ENCODE peak calls at places on chromosome 1, in ten cellular contexts. One of them, this sample, is unnamed. For H3K4me1 and H3K36me3, the result is how much of the 10 kb centered on the place peaks cover.

GRCh38 chr1:59605184-59605583 is 209.6 kb upstream of the HOOK1 start:
- DNase-seq in CD8-positive, alpha-beta memory T cell: no peak
- DNase-seq in lung: no peak
- DNase-seq in upper lobe of right lung: no peak
- DNase-seq in hepatocyte: no peak
- DNase-seq in endodermal cell: no peak
- DNase-seq in mesendoderm: no peak
- DNase-seq in thoracic aorta: no peak
- DNase-seq in transverse colon: no peak
- DNase-seq in HCT116: no peak
- DNase-seq in this sample: no peak

GRCh38 chr1:210586785-210587184 is 258.1 kb downstream of the HHAT start:
- DNase-seq in CD8-positive, alpha-beta memory T cell: no peak
- DNase-seq in lung: no peak
- DNase-seq in upper lobe of right lung: no peak
- DNase-seq in hepatocyte: no peak
- DNase-seq in endodermal cell: no peak
- DNase-seq in mesendoderm: no peak
- DNase-seq in thoracic aorta: no peak
- DNase-seq in transverse colon: no peak
- DNase-seq in HCT116: no peak
- DNase-seq in this sample: no peak

GRCh38 chr1:227947678-227948492 is at the start of gene WNT9A:
- DNase-seq in CD8-positive, alpha-beta memory T cell: no peak
- DNase-seq in lung: no peak
- DNase-seq in upper lobe of right lung: peak
- DNase-seq in hepatocyte: peak
- DNase-seq in endodermal cell: peak
- DNase-seq in mesendoderm: peak
- DNase-seq in thoracic aorta: no peak
- DNase-seq in transverse colon: peak
- DNase-seq in HCT116: no peak
- DNase-seq in this sample: no peak

GRCh38 chr1:1244192-1244811 is 2.2 kb downstream of the C1QTNF12 start:
- DNase-seq in CD8-positive, alpha-beta memory T cell: no peak
- DNase-seq in lung: no peak
- DNase-seq in upper lobe of right lung: no peak
- DNase-seq in hepatocyte: peak
- DNase-seq in endodermal cell: no peak
- DNase-seq in mesendoderm: no peak
- DNase-seq in thoracic aorta: no peak
- DNase-seq in transverse colon: peak
- DNase-seq in HCT116: no peak
- DNase-seq in this sample: no peak

GRCh38 chr1:205979301-205979700 is 23.9 kb downstream of the RAB7B start:
- DNase-seq in CD8-positive, alpha-beta memory T cell: no peak
- DNase-seq in lung: no peak
- DNase-seq in upper lobe of right lung: peak
- DNase-seq in hepatocyte: no peak
- DNase-seq in endodermal cell: no peak
- DNase-seq in mesendoderm: no peak
- DNase-seq in thoracic aorta: no peak
- DNase-seq in transverse colon: no peak
- DNase-seq in HCT116: no peak
- DNase-seq in this sample: no peak

GRCh38 chr1:156816561-156817328 is at the start of gene SH2D2A:
- DNase-seq in CD8-positive, alpha-beta memory T cell: peak
- DNase-seq in lung: peak
- DNase-seq in upper lobe of right lung: peak
- DNase-seq in hepatocyte: no peak
- DNase-seq in endodermal cell: no peak
- DNase-seq in mesendoderm: peak
- DNase-seq in thoracic aorta: no peak
- DNase-seq in transverse colon: peak
- DNase-seq in HCT116: no peak
- DNase-seq in this sample: peak

GRCh38 chr1:12128120-12128519 is 38.7 kb upstream of the TNFRSF1B start:
- DNase-seq in CD8-positive, alpha-beta memory T cell: no peak
- DNase-seq in lung: no peak
- DNase-seq in upper lobe of right lung: no peak
- DNase-seq in hepatocyte: no peak
- DNase-seq in endodermal cell: no peak
- DNase-seq in mesendoderm: no peak
- DNase-seq in thoracic aorta: no peak
- DNase-seq in transverse colon: no peak
- DNase-seq in HCT116: no peak
- DNase-seq in this sample: no peak

GRCh38 chr1:41566274-41566885 is 81.9 kb upstream of the EDN2 start:
- DNase-seq in CD8-positive, alpha-beta memory T cell: no peak
- DNase-seq in lung: no peak
- DNase-seq in upper lobe of right lung: peak
- DNase-seq in hepatocyte: no peak
- DNase-seq in endodermal cell: peak
- DNase-seq in mesendoderm: no peak
- DNase-seq in thoracic aorta: no peak
- DNase-seq in transverse colon: no peak
- DNase-seq in HCT116: no peak
- DNase-seq in this sample: no peak

GRCh38 chr1:240293706-240294105 is 202.0 kb downstream of the FMN2 start:
- DNase-seq in CD8-positive, alpha-beta memory T cell: no peak
- DNase-seq in lung: no peak
- DNase-seq in upper lobe of right lung: no peak
- DNase-seq in hepatocyte: no peak
- DNase-seq in endodermal cell: no peak
- DNase-seq in mesendoderm: no peak
- DNase-seq in thoracic aorta: no peak
- DNase-seq in transverse colon: no peak
- DNase-seq in HCT116: no peak
- DNase-seq in this sample: no peak

GRCh38 chr1:85093644-85094043 is 45.3 kb upstream of the MCOLN3 start:
- DNase-seq in CD8-positive, alpha-beta memory T cell: no peak
- DNase-seq in lung: no peak
- DNase-seq in upper lobe of right lung: no peak
- DNase-seq in hepatocyte: no peak
- DNase-seq in endodermal cell: no peak
- DNase-seq in mesendoderm: no peak
- DNase-seq in thoracic aorta: no peak
- DNase-seq in transverse colon: peak
- DNase-seq in HCT116: no peak
- DNase-seq in this sample: no peak

GRCh38 chr1:185965870-185966269 is 231.7 kb downstream of the HMCN1 start:
- DNase-seq in CD8-positive, alpha-beta memory T cell: no peak
- DNase-seq in lung: no peak
- DNase-seq in upper lobe of right lung: no peak
- DNase-seq in hepatocyte: no peak
- DNase-seq in endodermal cell: no peak
- DNase-seq in mesendoderm: no peak
- DNase-seq in thoracic aorta: no peak
- DNase-seq in transverse colon: no peak
- DNase-seq in HCT116: no peak
- DNase-seq in this sample: no peak

GRCh38 chr1:115230281-115230680 is 107.8 kb downstream of the NGF start:
- DNase-seq in CD8-positive, alpha-beta memory T cell: no peak
- DNase-seq in lung: no peak
- DNase-seq in upper lobe of right lung: no peak
- DNase-seq in hepatocyte: no peak
- DNase-seq in endodermal cell: no peak
- DNase-seq in mesendoderm: no peak
- DNase-seq in thoracic aorta: no peak
- DNase-seq in transverse colon: no peak
- DNase-seq in HCT116: no peak
- DNase-seq in this sample: no peak

GRCh38 chr1:10651793-10652192 is 144.7 kb downstream of the CASZ1 start:
- DNase-seq in CD8-positive, alpha-beta memory T cell: no peak
- DNase-seq in lung: peak
- DNase-seq in upper lobe of right lung: peak
- DNase-seq in hepatocyte: no peak
- DNase-seq in endodermal cell: peak
- DNase-seq in mesendoderm: peak
- DNase-seq in thoracic aorta: no peak
- DNase-seq in transverse colon: no peak
- DNase-seq in HCT116: no peak
- DNase-seq in this sample: no peak

GRCh38 chr1:10648689-10649483 is 147.6 kb downstream of the CASZ1 start:
- DNase-seq in CD8-positive, alpha-beta memory T cell: no peak
- DNase-seq in lung: no peak
- DNase-seq in upper lobe of right lung: no peak
- DNase-seq in hepatocyte: no peak
- DNase-seq in endodermal cell: peak
- DNase-seq in mesendoderm: peak
- DNase-seq in thoracic aorta: no peak
- DNase-seq in transverse colon: no peak
- DNase-seq in HCT116: no peak
- DNase-seq in this sample: no peak

GRCh38 chr1:10649484-10650201 is 146.8 kb downstream of the CASZ1 start:
- DNase-seq in CD8-positive, alpha-beta memory T cell: no peak
- DNase-seq in lung: no peak
- DNase-seq in upper lobe of right lung: no peak
- DNase-seq in hepatocyte: no peak
- DNase-seq in endodermal cell: peak
- DNase-seq in mesendoderm: peak
- DNase-seq in thoracic aorta: no peak
- DNase-seq in transverse colon: no peak
- DNase-seq in HCT116: no peak
- DNase-seq in this sample: no peak

GRCh38 chr1:10651377-10651776 is 145.1 kb downstream of the CASZ1 start:
- DNase-seq in CD8-positive, alpha-beta memory T cell: no peak
- DNase-seq in lung: peak
- DNase-seq in upper lobe of right lung: peak
- DNase-seq in hepatocyte: no peak
- DNase-seq in endodermal cell: peak
- DNase-seq in mesendoderm: peak
- DNase-seq in thoracic aorta: no peak
- DNase-seq in transverse colon: no peak
- DNase-seq in HCT116: no peak
- DNase-seq in this sample: no peak

DNA sequence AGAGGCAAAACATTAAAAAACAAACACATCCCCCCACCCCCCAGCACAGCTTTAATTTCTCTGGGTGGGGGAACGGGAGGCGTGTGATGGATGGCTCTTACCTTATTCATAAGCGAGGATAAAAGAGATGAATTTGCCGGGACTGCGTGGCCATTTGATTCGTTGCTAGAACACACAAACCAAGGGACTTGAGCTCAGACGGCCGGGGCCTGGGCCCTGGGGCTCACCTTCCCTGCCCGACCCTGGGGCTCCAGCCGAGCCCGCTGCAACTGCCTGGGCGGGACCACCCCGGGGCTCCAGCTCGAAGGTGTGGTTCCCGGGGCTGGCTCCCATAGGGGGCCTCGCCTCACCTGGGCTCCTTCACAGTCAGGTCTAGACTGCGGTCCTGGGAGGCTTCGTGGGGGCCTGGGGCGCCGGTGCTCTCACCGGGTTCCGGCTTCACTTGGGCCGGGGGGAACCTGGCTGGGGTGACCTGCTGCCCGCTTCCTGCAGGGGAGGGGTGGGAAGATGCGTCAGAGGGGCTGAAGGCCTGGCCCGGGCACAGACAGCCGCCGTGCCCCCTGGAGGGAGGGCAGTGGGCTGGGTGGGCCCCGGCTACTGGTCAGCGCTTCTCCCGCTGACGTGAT is 145.7 kb downstream of the CASZ1 start:
- DNase-seq in CD8-positive, alpha-beta memory T cell: no peak
- DNase-seq in lung: no peak
- DNase-seq in upper lobe of right lung: no peak
- DNase-seq in hepatocyte: no peak
- DNase-seq in endodermal cell: no peak
- DNase-seq in mesendoderm: no peak
- DNase-seq in thoracic aorta: no peak
- DNase-seq in transverse colon: no peak
- DNase-seq in HCT116: no peak
- DNase-seq in this sample: no peak
- H3K4me1 ChIP-seq in CD8-positive, alpha-beta memory T cell: under half
- H3K4me1 ChIP-seq in lung: under half
- H3K4me1 ChIP-seq in upper lobe of right lung: under half
- H3K4me1 ChIP-seq in hepatocyte: under half
- H3K4me1 ChIP-seq in endodermal cell: under half
- H3K4me1 ChIP-seq in mesendoderm: under half
- H3K4me1 ChIP-seq in thoracic aorta: under half
- H3K4me1 ChIP-seq in transverse colon: under half
- H3K4me1 ChIP-seq in HCT116: under half
- H3K4me1 ChIP-seq in this sample: under half

GRCh38 chr1:44802306-44803061 is 2.3 kb downstream of the PLK3 start:
- DNase-seq in CD8-positive, alpha-beta memory T cell: no peak
- DNase-seq in lung: no peak
- DNase-seq in upper lobe of right lung: peak
- DNase-seq in hepatocyte: peak
- DNase-seq in endodermal cell: peak
- DNase-seq in mesendoderm: no peak
- DNase-seq in thoracic aorta: no peak
- DNase-seq in transverse colon: no peak
- DNase-seq in HCT116: no peak
- DNase-seq in this sample: no peak
- H3K4me3 ChIP-seq in CD8-positive, alpha-beta memory T cell: peak
- H3K4me3 ChIP-seq in lung: peak
- H3K4me3 ChIP-seq in upper lobe of right lung: peak
- H3K4me3 ChIP-seq in hepatocyte: no peak
- H3K4me3 ChIP-seq in endodermal cell: peak
- H3K4me3 ChIP-seq in mesendoderm: no peak
- H3K4me3 ChIP-seq in thoracic aorta: peak
- H3K4me3 ChIP-seq in transverse colon: peak
- H3K4me3 ChIP-seq in HCT116: peak
- H3K4me3 ChIP-seq in this sample: peak

GRCh38 chr1:235995511-235995910 is 69.4 kb downstream of the NID1 start:
- DNase-seq in CD8-positive, alpha-beta memory T cell: no peak
- DNase-seq in lung: no peak
- DNase-seq in upper lobe of right lung: no peak
- DNase-seq in hepatocyte: no peak
- DNase-seq in endodermal cell: no peak
- DNase-seq in mesendoderm: no peak
- DNase-seq in thoracic aorta: no peak
- DNase-seq in transverse colon: no peak
- DNase-seq in HCT116: no peak
- DNase-seq in this sample: no peak
- H3K36me3 ChIP-seq in CD8-positive, alpha-beta memory T cell: under half
- H3K36me3 ChIP-seq in lung: under half
- H3K36me3 ChIP-seq in upper lobe of right lung: under half
- H3K36me3 ChIP-seq in hepatocyte: under half
- H3K36me3 ChIP-seq in endodermal cell: under half
- H3K36me3 ChIP-seq in mesendoderm: under half
- H3K36me3 ChIP-seq in thoracic aorta: under half
- H3K36me3 ChIP-seq in transverse colon: under half
- H3K36me3 ChIP-seq in HCT116: under half
- H3K36me3 ChIP-seq in this sample: under half

DNA sequence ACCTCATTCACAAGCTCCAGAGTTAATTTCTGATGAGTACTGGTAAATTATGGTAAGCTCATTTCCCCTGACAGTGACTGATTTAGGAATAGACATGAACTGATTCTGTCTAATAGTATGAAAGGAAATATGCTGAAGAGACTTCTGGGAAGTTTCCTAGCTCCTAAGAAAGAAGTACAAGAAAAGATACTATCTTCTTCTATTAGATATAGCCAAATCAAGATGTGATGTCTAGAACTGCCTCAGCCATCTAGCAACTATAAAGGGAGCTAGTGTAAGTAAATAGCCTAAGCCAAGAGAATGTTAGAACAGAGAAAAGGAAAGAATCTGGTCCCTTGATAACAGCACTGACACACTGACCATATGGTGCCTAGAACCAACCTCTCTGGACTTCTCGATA is 10.7 kb upstream of the PHTF1 start:
- DNase-seq in CD8-positive, alpha-beta memory T cell: no peak
- DNase-seq in lung: no peak
- DNase-seq in upper lobe of right lung: no peak
- DNase-seq in hepatocyte: no peak
- DNase-seq in endodermal cell: no peak
- DNase-seq in mesendoderm: no peak
- DNase-seq in thoracic aorta: no peak
- DNase-seq in transverse colon: no peak
- DNase-seq in HCT116: no peak
- DNase-seq in this sample: no peak
- H3K4me1 ChIP-seq in CD8-positive, alpha-beta memory T cell: under half
- H3K4me1 ChIP-seq in lung: under half
- H3K4me1 ChIP-seq in upper lobe of right lung: under half
- H3K4me1 ChIP-seq in hepatocyte: under half
- H3K4me1 ChIP-seq in endodermal cell: under half
- H3K4me1 ChIP-seq in mesendoderm: under half
- H3K4me1 ChIP-seq in thoracic aorta: under half
- H3K4me1 ChIP-seq in transverse colon: under half
- H3K4me1 ChIP-seq in HCT116: under half
- H3K4me1 ChIP-seq in this sample: under half